ENCODE peak calls at places on chromosomes 4 and X, in seven cellular contexts. R is A549, S is suprapubic skin, H is stomach, W is cardiac muscle cell, M is GM12865, E is choroid plexus epithelial cell. D is an unnamed sample.

GRCh38 chr4:140331245-140331644 is 42.2 kb upstream of the SCOC start:
- DNase-seq in M (no peak), E (no peak), H (no peak), R (no peak), W (no peak), S (no peak), D (no peak)

GRCh38 chr4:101693842-101694398 is 96.6 kb upstream of the BANK1 start:
- DNase-seq in W (peak), E (no peak), R (peak), M (peak), S (no peak), H (no peak), D (no peak)

GRCh38 chrX:39000802-39001201 is 199.5 kb downstream of the MID1IP1 start:
- DNase-seq in E (no peak), S (no peak), W (no peak), H (no peak), R (no peak), M (no peak), D (no peak)

GRCh38 chr4:120843840-120844527 is 78.5 kb downstream of the PRDM5 start:
- DNase-seq in E (no peak), W (peak), M (peak), H (no peak), R (peak), S (no peak), D (no peak)

GRCh38 chr4:101102114-101102752 is 245.1 kb downstream of the PPP3CA start:
- DNase-seq in H (peak), M (no peak), S (peak), E (peak), W (no peak), R (no peak), D (no peak)

GRCh38 chr4:8355306-8355705 is 85.2 kb downstream of the ACOX3 start:
- DNase-seq in S (no peak), H (no peak), M (no peak), R (no peak), W (no peak), E (peak), D (no peak)

GRCh38 chr4:1992468-1993168 is 16.2 kb downstream of the NELFA start:
- DNase-seq in H (no peak), M (no peak), R (no peak), S (peak), E (no peak), W (no peak), D (no peak)

GRCh38 chr4:40283413-40283812 is 51.7 kb upstream of the CHRNA9 start:
- DNase-seq in R (no peak), M (no peak), E (no peak), H (no peak), W (no peak), S (no peak), D (no peak)

GRCh38 chrX:149124526-149125108 is 380.5 kb downstream of the IDS start:
- DNase-seq in S (no peak), M (peak), E (no peak), W (no peak), H (no peak), R (no peak), D (no peak)

GRCh38 chr4:117481742-117482141 is 396.4 kb upstream of the TRAM1L1 start:
- DNase-seq in H (no peak), M (no peak), R (no peak), S (no peak), E (peak), W (no peak), D (peak)

GRCh38 chr4:105509291-105509690 is 35.4 kb upstream of the PPA2 start:
- DNase-seq in S (no peak), M (peak), W (no peak), H (no peak), E (no peak), R (no peak), D (no peak)

GRCh38 chrX:64642482-64642881 is 247.2 kb upstream of the MTMR8 start:
- DNase-seq in H (no peak), E (no peak), S (no peak), W (no peak), R (no peak), M (peak), D (no peak)

GRCh38 chr4:98706200-98706813 is 47.9 kb upstream of the TSPAN5 start:
- DNase-seq in R (no peak), E (no peak), H (no peak), W (no peak), M (no peak), S (no peak), D (no peak)

GRCh38 chr4:36236159-36236558 is 8.2 kb downstream of the ARAP2 start:
- DNase-seq in E (no peak), W (no peak), M (no peak), S (no peak), H (no peak), R (no peak), D (no peak)

GRCh38 chr4:36230523-36230922 is 13.8 kb downstream of the ARAP2 start:
- DNase-seq in H (no peak), R (no peak), E (no peak), M (no peak), S (no peak), W (no peak), D (no peak)

GRCh38 chr4:36237366-36238353 is 6.7 kb downstream of the ARAP2 start:
- DNase-seq in R (no peak), S (no peak), W (no peak), H (no peak), E (no peak), M (no peak), D (no peak)

GRCh38 chr4:36233567-36234266 is 10.6 kb downstream of the ARAP2 start:
- DNase-seq in M (no peak), E (no peak), S (no peak), W (no peak), R (no peak), H (no peak), D (no peak)

GRCh38 chr4:36235306-36235705 is 9.0 kb downstream of the ARAP2 start:
- DNase-seq in H (no peak), E (peak), M (no peak), W (no peak), R (peak), S (no peak), D (no peak)
- TF ChIP-seq CTCF in H (no peak), E (no peak), M (no peak), W (no peak), R (no peak), S (no peak), D (no peak)

GRCh38 chr4:169934794-169935400 is 91.3 kb downstream of the MFAP3L start:
- DNase-seq in M (no peak), S (no peak), E (no peak), R (no peak), W (no peak), H (no peak), D (no peak)

GRCh38 chr4:169945636-169946035 is 80.6 kb downstream of the MFAP3L start:
- DNase-seq in M (no peak), E (no peak), W (no peak), S (no peak), R (no peak), H (no peak), D (no peak)

GRCh38 chr4:169941141-169941540 is 85.1 kb downstream of the MFAP3L start:
- DNase-seq in M (no peak), E (no peak), S (no peak), R (no peak), H (no peak), W (no peak), D (no peak)

GRCh38 chr4:169940460-169940859 is 85.7 kb downstream of the MFAP3L start:
- DNase-seq in W (no peak), H (no peak), M (no peak), E (peak), R (no peak), S (no peak), D (no peak)
- TF ChIP-seq CTCF in W (no peak), H (no peak), M (no peak), E (peak), R (no peak), S (no peak), D (peak)

GRCh38 chr4:112145820-112146813 is 863 bp downstream of the FAM241A start:
- DNase-seq in M (peak), E (peak), S (no peak), H (peak), W (peak), R (peak), D (no peak)
- TF ChIP-seq CTCF in M (peak), E (peak), S (no peak), H (no peak), W (no peak), R (no peak), D (no peak)

DNA sequence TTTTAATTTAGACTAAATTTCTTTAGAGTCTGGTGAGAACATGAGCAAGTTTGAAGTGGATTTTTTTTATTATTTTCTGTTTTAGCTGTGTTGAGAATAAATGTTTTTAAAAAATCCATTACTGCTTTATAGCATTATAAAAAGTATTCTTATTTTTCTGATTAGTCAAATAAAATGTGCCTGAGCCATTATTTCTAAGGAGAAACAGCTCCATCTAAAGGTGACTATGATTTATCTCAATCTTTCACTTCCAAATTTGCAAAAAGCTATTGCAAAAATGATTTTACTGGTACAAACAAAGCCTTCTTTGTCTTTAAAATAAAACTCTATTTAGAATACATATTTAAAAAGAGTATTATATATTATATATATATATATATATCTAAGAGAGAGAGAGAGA is 959.2 kb downstream of the FAM133A start:
- DNase-seq in E (no peak), H (no peak), W (no peak), S (no peak), R (no peak), M (no peak), D (no peak)
- TF ChIP-seq CTCF in E (no peak), H (no peak), W (no peak), S (no peak), R (no peak), M (no peak), D (no peak)

DNA sequence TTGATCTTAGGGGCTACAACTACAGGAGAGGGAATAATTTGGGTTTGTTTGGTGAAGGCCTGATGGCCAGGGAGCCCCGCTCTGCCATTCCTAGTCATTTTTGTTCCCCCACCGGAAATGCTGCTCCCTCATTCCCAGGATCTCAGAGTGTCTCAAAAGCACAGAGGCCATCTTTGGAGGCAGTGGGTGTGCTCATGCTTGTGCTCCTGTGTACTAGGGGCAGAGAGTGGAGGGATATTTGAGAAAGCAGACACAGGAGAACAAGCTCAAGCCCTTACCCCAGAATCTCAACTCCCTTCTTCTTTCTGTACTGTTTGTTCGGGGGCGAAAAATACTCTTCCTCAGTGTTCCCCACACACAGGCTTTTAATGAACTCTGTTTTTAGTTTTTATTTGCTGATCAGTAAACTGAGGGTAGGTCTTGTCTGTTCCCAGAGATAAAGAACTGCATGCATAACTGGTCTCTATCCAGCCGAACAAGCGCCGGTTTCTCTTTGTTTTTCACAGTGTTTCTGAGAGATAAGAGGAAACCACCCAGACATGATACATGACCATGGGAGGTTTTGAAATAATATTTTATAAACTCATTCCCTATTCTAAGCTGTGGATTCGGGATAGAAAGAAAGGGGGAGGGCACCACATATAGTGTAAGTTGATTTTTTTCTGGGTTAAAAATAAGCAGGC is 32.9 kb upstream of the XK start:
- DNase-seq in W (no peak), R (no peak), M (no peak), S (no peak), E (no peak), H (no peak), D (no peak)
- TF ChIP-seq CTCF in W (no peak), R (no peak), M (no peak), S (no peak), E (no peak), H (no peak), D (no peak)

D was measured in epithelial cell of proximal tubule.